ENCODE peak calls at places on chromosomes 2 and 18, in ten cellular contexts. X is Karpas-422; V is IMR-90; W is mucosa of descending colon; Z is cardiac muscle cell; M is prostate gland; F is mesendoderm; U is GM23338; L is naive thymus-derived CD4-positive, alpha-beta T cell; I is OCI-LY7. P is an unnamed sample.

GRCh38 chr2:191638079-191638801 is 39.7 kb upstream of the NABP1 start:
- DNase-seq in X (no peak), F (peak; percentile 32), Z (no peak), I (no peak), M (no peak), L (no peak), U (peak; percentile 3), V (no peak), W (no peak), P (no peak)

GRCh38 chr2:224658776-224659175 is 57.4 kb downstream of the CCDC195 start:
- DNase-seq in I (no peak), F (no peak), L (no peak), X (no peak), M (no peak), U (no peak), Z (no peak), W (no peak), V (no peak), P (no peak)

GRCh38 chr18:31487251-31488015 is 10.5 kb upstream of the DSG2 start:
- DNase-seq in X (no peak), L (no peak), W (no peak), Z (peak; percentile 79), M (no peak), U (no peak), F (no peak), I (no peak), V (peak; percentile 88), P (no peak)

GRCh38 chr2:8376603-8377423 is 305.0 kb upstream of the ID2 start:
- DNase-seq in L (no peak), W (no peak), U (no peak), F (no peak), X (no peak), M (no peak), Z (no peak), I (no peak), V (no peak), P (no peak)

GRCh38 chr2:65198737-65199136 is 28.9 kb upstream of the ACTR2 start:
- DNase-seq in L (no peak), W (no peak), M (no peak), I (no peak), U (no peak), X (no peak), Z (no peak), F (no peak), V (peak; percentile 35), P (no peak)

GRCh38 chr18:42298744-42299685 is 344.0 kb downstream of the PIK3C3 start:
- DNase-seq in L (no peak), I (peak; percentile 37), V (peak; percentile 66), M (peak; percentile 70), X (peak; percentile 87), W (peak; percentile 67), F (peak; percentile 84), U (peak; percentile 89), Z (peak; percentile 83), P (peak; percentile 91)

GRCh38 chr2:46171441-46171953 is 125.7 kb upstream of the EPAS1 start:
- DNase-seq in I (no peak), X (no peak), W (no peak), Z (peak; percentile 84), F (peak; percentile 36), U (no peak), M (no peak), V (peak; percentile 95), L (no peak), P (peak; percentile 77)

GRCh38 chr18:35161934-35162333 is 78.9 kb upstream of the ZNF397 start:
- DNase-seq in X (no peak), M (no peak), V (no peak), W (no peak), U (no peak), I (no peak), F (no peak), L (no peak), Z (no peak), P (no peak)

GRCh38 chr2:182594286-182594685 is 121.8 kb upstream of the DNAJC10 start:
- DNase-seq in L (no peak), X (no peak), I (no peak), W (no peak), Z (peak; percentile 58), U (no peak), F (no peak), V (peak; percentile 58), M (no peak), P (no peak)

GRCh38 chr2:61411109-61411508 is 59.8 kb downstream of the USP34 start:
- DNase-seq in U (no peak), L (no peak), W (no peak), I (no peak), F (peak; percentile 84), X (no peak), Z (no peak), M (no peak), V (no peak), P (no peak)
- H3K4me3 ChIP-seq in U (no peak overlapping the region), L (no peak overlapping the region), W (no peak overlapping the region), I (no peak overlapping the region), F (no peak overlapping the region), X (no peak overlapping the region), Z (no peak overlapping the region), M (no peak overlapping the region), V (no peak overlapping the region), P (no peak overlapping the region)

GRCh38 chr2:170816499-170817246 is at the start of gene GAD1:
- DNase-seq in I (no peak), Z (peak; percentile 50), U (peak; percentile 78), W (peak; percentile 85), F (peak; percentile 70), V (peak; percentile 46), L (peak; percentile 37), M (peak; percentile 77), X (peak; percentile 83), P (no peak)

GRCh38 chr2:170817999-170818293 is 1.3 kb downstream of the GAD1 start:
- DNase-seq in I (no peak), U (peak; percentile 66), W (peak; percentile 26), L (no peak), M (no peak), V (no peak), Z (no peak), X (no peak), F (no peak), P (no peak)

GRCh38 chr2:170817247-170817998 is 736 bp downstream of the GAD1 start:
- DNase-seq in I (no peak), W (peak; percentile 39), Z (no peak), F (peak; percentile 69), U (peak; percentile 57), X (no peak), V (peak; percentile 5), M (no peak), L (no peak), P (no peak)

GRCh38 chr2:170819941-170820646 is 3.4 kb downstream of the GAD1 start:
- DNase-seq in I (no peak), M (no peak), F (peak; percentile 90), U (peak; percentile 83), Z (no peak), X (no peak), L (no peak), W (no peak), V (no peak), P (no peak)

GRCh38 chr2:170818294-170819104 is 1.8 kb downstream of the GAD1 start:
- DNase-seq in W (no peak), X (no peak), U (peak; percentile 65), Z (no peak), I (no peak), F (no peak), L (no peak), V (no peak), M (no peak), P (no peak)
- H3K4me1 ChIP-seq in W (peaks cover 53% of the 10 kb centered on the region), X (peaks cover 23% of the 10 kb centered on the region), U (peaks cover 65% of the 10 kb centered on the region), Z (peaks cover 7% of the 10 kb centered on the region), I (no peaks in the 10 kb centered on the region), F (peaks cover 16% of the 10 kb centered on the region), L (peaks cover 55% of the 10 kb centered on the region), V (peaks cover 1% of the 10 kb centered on the region), M (peaks cover 28% of the 10 kb centered on the region), P (no peaks in the 10 kb centered on the region)

DNA sequence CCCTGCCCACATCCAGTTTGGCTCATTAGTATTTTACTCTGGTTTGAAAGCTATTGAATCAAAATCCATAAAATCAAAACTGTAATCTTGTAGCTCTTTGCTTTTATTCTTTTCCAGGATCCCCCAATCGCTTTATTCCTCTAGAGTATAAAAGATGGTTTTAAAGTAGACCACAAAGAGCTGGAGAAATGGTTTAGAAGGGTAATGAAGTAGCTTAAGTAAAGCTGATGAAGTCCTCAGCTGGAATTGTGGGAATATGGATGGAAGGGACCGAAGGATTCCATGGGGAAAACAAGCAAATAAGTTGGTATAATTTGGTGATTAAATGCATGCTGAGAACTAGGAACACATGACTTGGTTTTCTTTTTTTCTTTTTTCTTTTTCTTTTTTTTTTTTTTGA is 12.3 kb downstream of the ARHGAP28 start:
- DNase-seq in F (no peak), V (no peak), W (no peak), Z (peak; percentile 20), L (no peak), X (no peak), M (no peak), I (no peak), U (no peak), P (no peak)
- H3K4me3 ChIP-seq in F (no peak overlapping the region), V (no peak overlapping the region), W (no peak overlapping the region), Z (no peak overlapping the region), L (no peak overlapping the region), X (no peak overlapping the region), M (no peak overlapping the region), I (no peak overlapping the region), U (no peak overlapping the region), P (no peak overlapping the region)

GRCh38 chr2:20672191-20672951 is 5.4 kb downstream of the GDF7 start:
- DNase-seq in F (peak; percentile 75), X (no peak), V (no peak), I (no peak), M (no peak), U (peak; percentile 83), Z (no peak), W (no peak), L (no peak), P (no peak)

GRCh38 chr2:20675701-20676352 is 8.9 kb downstream of the GDF7 start:
- DNase-seq in W (peak; percentile 76), I (peak; percentile 84), F (no peak), Z (no peak), M (no peak), V (no peak), U (peak; percentile 50), L (no peak), X (peak; percentile 79), P (no peak)

GRCh38 chr2:20673686-20674308 is 6.9 kb downstream of the GDF7 start:
- DNase-seq in L (no peak), M (no peak), W (no peak), F (no peak), X (no peak), I (no peak), Z (no peak), U (no peak), V (no peak), P (no peak)

GRCh38 chr2:20674974-20675679 is 8.2 kb downstream of the GDF7 start:
- DNase-seq in F (peak; percentile 42), U (no peak), X (no peak), V (peak; percentile 87), M (no peak), W (no peak), L (no peak), Z (peak; percentile 90), I (no peak), P (no peak)

DNA sequence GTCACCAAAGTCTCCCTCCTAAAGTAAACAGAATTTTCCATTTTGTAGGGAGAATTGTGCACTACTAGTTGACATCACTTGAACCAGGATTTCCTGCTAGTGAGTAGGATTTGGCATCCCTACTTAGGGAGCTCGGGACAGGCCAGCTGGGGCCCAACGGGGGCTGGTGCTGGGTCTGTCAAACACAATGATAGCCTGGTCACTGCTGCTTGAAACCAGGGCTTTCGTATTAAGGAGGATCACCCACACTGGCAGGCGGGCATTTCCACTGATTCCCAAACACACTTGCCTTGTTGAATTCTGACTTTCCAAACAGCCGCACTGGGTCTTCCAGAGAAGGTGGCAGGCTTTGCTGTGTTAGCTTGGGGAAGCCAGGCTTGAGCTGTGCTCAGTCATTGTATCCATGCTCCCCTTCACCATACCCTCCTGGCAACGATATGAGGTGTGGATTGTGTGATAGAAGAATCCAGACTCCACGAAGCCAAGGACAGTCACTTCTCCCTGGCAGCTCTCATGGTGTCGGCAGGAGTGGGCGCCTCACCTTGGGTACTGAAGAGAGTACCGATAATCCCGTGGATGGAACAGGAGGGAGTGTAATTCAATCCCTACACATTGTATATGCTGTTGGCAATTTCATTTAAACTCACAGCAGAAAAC is 7.5 kb downstream of the GDF7 start:
- DNase-seq in X (no peak), V (no peak), F (no peak), Z (no peak), U (no peak), L (no peak), W (no peak), M (no peak), I (no peak), P (no peak)
- H3K4me1 ChIP-seq in X (peaks cover 27% of the 10 kb centered on the region), V (peaks cover 7% of the 10 kb centered on the region), F (peaks cover 7% of the 10 kb centered on the region), Z (no peaks in the 10 kb centered on the region), U (peaks cover 47% of the 10 kb centered on the region), L (no peaks in the 10 kb centered on the region), W (peaks cover 18% of the 10 kb centered on the region), M (no peaks in the 10 kb centered on the region), I (peaks cover 38% of the 10 kb centered on the region), P (no peaks in the 10 kb centered on the region)